ENCODE peak calls at places on chromosomes 12 and 14, in nine cellular contexts. S is NK-92 treated with Interleukin-12 subunit alpha and Interleukin-12 subunit beta, amount 100 ng/mL, for 24 hours; W is NCI-H524; C is SK-MEL-5; E is uterus; Y is NCI-H1436; H is Peyer's patch; O is activated CD4-positive, alpha-beta memory T cell treated with anti-CD3 and anti-CD28 coated beads, Interleukin-2, amount 10 ng/mL, durations not matched to agents 7 days and 5 days; N is stimulated activated CD8-positive, alpha-beta memory T cell treated with anti-CD3 and anti-CD28 coated beads, Interleukin-4, amount 100 ng/mL, for 24 hours. B is an unnamed sample.

GRCh38 chr12:7966558-7966957 is 30.6 kb upstream of the SLC2A3 start:
- DNase-seq in S (no peak), W (no peak), C (no peak), E (no peak), Y (no peak), H (no peak), O (no peak), N (no peak), B (peak; percentile 84)

GRCh38 chr14:106187176-106187670 is 660.8 kb downstream of the TMEM121 start:
- DNase-seq in S (no peak), W (no peak), C (no peak), E (no peak), Y (no peak), H (no peak), O (no peak), N (no peak), B (no peak)

GRCh38 chr14:93239869-93240677 is 33.0 kb downstream of the UBR7 start:
- DNase-seq in S (no peak), W (no peak), C (no peak), E (no peak), Y (no peak), H (no peak), O (no peak), N (no peak), B (no peak)

GRCh38 chr14:36690301-36691020 is 28.8 kb downstream of the PAX9 start:
- DNase-seq in S (no peak), W (no peak), C (no peak), E (no peak), Y (no peak), H (no peak), O (no peak), N (no peak), B (no peak)

GRCh38 chr12:53575502-53576264 is 50.5 kb downstream of the ATF7 start:
- DNase-seq in S (no peak), W (no peak), C (no peak), E (no peak), Y (no peak), H (no peak), O (no peak), N (no peak), B (no peak)

GRCh38 chr12:113359133-113359938 is 949 bp downstream of the PLBD2 start:
- DNase-seq in S (no peak), W (peak; percentile 9), C (no peak), E (peak; percentile 72), Y (no peak), H (no peak), O (no peak), N (no peak), B (no peak)

GRCh38 chr14:90049390-90049789 is 12.4 kb upstream of the KCNK13 start:
- DNase-seq in S (no peak), W (peak; percentile 88), C (no peak), E (no peak), Y (no peak), H (no peak), O (no peak), N (no peak), B (no peak)

GRCh38 chr12:10562306-10562933 is 51.0 kb downstream of the MAGOHB start:
- DNase-seq in S (no peak), W (peak; percentile 26), C (peak; percentile 62), E (no peak), Y (peak; percentile 4), H (no peak), O (no peak), N (no peak), B (peak; percentile 10)

GRCh38 chr14:96059519-96060135 is 20.5 kb downstream of the C14orf132 start:
- DNase-seq in S (no peak), W (no peak), C (no peak), E (peak; percentile 5), Y (no peak), H (no peak), O (no peak), N (no peak), B (no peak)

GRCh38 chr14:81315344-81315743 is 84.8 kb downstream of the STON2 start:
- DNase-seq in S (no peak), W (no peak), C (no peak), E (no peak), Y (no peak), H (no peak), O (no peak), N (no peak), B (no peak)

GRCh38 chr12:124993568-124994434 is at the start of gene BRI3BP:
- DNase-seq in S (peak; percentile 40), W (peak; percentile 64), C (peak; percentile 46), E (no peak), Y (peak; percentile 71), H (peak; percentile 69), O (peak; percentile 78), N (peak; percentile 68), B (peak; percentile 23)

GRCh38 chr12:58443273-58443980 is 476.9 kb downstream of the LRIG3 start:
- DNase-seq in S (no peak), W (peak; percentile 31), C (peak; percentile 67), E (no peak), Y (no peak), H (no peak), O (peak; percentile 30), N (no peak), B (no peak)

B was measured in trophoblast cell.